ENCODE peak calls at places on chromosomes 5 and 9, in five cellular contexts. G, Y, Q, R and P are unnamed samples.

GRCh38 chr9:33161589-33162132 is 5.5 kb downstream of the B4GALT1 start:
- DNase-seq in G (no peak), Y (no peak), Q (no peak), R (no peak), P (no peak)

GRCh38 chr5:141868541-141868940 is 9.7 kb downstream of the PCDH1 start:
- DNase-seq in G (no peak), Y (no peak), Q (no peak), R (no peak), P (no peak)

GRCh38 chr9:10059044-10059443 is 553.8 kb downstream of the PTPRD start:
- DNase-seq in G (peak; percentile 32), Y (peak; percentile 28), Q (no peak), R (no peak), P (no peak)

GRCh38 chr9:115262952-115263351 is 145.0 kb upstream of the TNC start:
- DNase-seq in G (no peak), Y (peak; percentile 6), Q (no peak), R (no peak), P (no peak)

GRCh38 chr5:93164690-93165089 is 416.3 kb downstream of the NR2F1-AS1 start:
- DNase-seq in G (peak; percentile 93), Y (peak; percentile 75), Q (no peak), R (no peak), P (no peak)

GRCh38 chr5:176985516-176985915 is 21.1 kb downstream of the UIMC1 start:
- DNase-seq in G (no peak), Y (no peak), Q (no peak), R (no peak), P (no peak)

GRCh38 chr9:112012026-112012902 is 115.7 kb downstream of the UGCG start:
- DNase-seq in G (peak; percentile 92), Y (peak; percentile 95), Q (peak; percentile 47), R (no peak), P (no peak)

GRCh38 chr9:113516840-113517577 is 53.5 kb downstream of the RGS3 start:
- DNase-seq in G (no peak), Y (peak; percentile 39), Q (peak; percentile 85), R (no peak), P (no peak)

GRCh38 chr5:137084016-137084415 is 415.1 kb downstream of the SPOCK1 start:
- DNase-seq in G (no peak), Y (no peak), Q (no peak), R (no peak), P (no peak)

GRCh38 chr5:119828536-119828935 is 199.2 kb downstream of the FAM170A start:
- DNase-seq in G (no peak), Y (no peak), Q (no peak), R (no peak), P (no peak)

GRCh38 chr5:136427421-136427820 is 62.1 kb upstream of the TRPC7 start:
- DNase-seq in G (no peak), Y (no peak), Q (no peak), R (no peak), P (no peak)

GRCh38 chr9:21836437-21837161 is 34.2 kb downstream of the MTAP start:
- DNase-seq in G (peak; percentile 97), Y (peak; percentile 100), Q (no peak), R (no peak), P (no peak)

GRCh38 chr5:74212336-74212735 is 428.2 kb downstream of the ENC1 start:
- DNase-seq in G (peak; percentile 53), Y (peak; percentile 30), Q (no peak), R (peak; percentile 67), P (peak; percentile 41)
- TF ChIP-seq CTCF in G (peak; percentile 56), Y (peak; percentile 53), Q (peak; percentile 34), R (peak; percentile 20), P (peak; percentile 41)

DNA sequence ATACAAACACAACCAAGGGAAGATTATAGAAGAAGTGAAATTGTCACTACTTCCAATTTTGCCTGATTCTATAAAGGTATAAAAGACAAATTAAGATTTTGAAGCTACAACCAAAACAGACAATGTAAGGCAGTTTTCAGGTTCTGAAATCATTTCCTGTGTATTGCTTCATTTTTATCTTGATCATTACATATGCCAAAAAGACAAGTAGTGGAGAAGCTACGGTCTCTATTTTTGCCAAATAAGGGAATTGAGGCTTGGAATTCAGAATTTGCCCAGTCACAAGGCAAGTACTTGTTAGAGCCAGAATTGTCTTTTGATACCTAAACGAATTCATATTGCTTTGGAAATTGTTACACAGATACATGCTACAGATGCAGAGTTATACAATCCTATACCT is 20.6 kb downstream of the EDIL3 start:
- DNase-seq in G (peak; percentile 82), Y (no peak), Q (no peak), R (no peak), P (no peak)
- TF ChIP-seq CTCF in G (no peak), Y (no peak), Q (no peak), R (no peak), P (no peak)

GRCh38 chr9:97919217-97919813 is 3.0 kb downstream of the TRMO start:
- DNase-seq in G (peak; percentile 4), Y (no peak), Q (no peak), R (no peak), P (no peak)
- TF ChIP-seq CTCF in G (no peak), Y (no peak), Q (no peak), R (no peak), P (no peak)

DNA sequence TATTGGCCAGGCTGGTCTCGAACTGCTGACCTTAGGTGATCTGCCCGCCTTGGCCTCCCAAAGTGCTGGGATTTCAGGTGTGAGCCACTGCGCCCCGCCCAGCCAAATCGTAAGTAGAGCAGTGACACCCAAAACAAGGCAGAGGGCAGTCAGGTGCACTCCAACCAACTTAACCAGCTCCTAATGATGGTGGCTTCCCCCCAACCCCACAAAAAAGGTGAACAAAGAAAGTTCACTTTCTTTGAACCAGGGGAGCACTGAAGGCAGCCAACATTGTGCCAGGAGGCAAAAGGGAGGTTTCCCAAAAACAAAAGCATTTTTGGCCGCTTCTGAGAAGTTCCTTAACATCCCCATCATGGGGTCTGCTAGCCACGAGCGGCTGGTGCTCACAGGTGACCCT is 9.6 kb downstream of the GMCL2 start:
- DNase-seq in G (no peak), Y (no peak), Q (no peak), R (peak; percentile 43), P (no peak)
- TF ChIP-seq CTCF in G (no peak), Y (no peak), Q (no peak), R (no peak), P (no peak)

GRCh38 chr9:137294091-137294683 is 7.9 kb downstream of the NRARP start:
- DNase-seq in G (peak; percentile 70), Y (peak; percentile 56), Q (peak; percentile 71), R (peak; percentile 52), P (peak; percentile 29)

GRCh38 chr9:137293482-137294090 is 8.5 kb downstream of the NRARP start:
- DNase-seq in G (no peak), Y (no peak), Q (no peak), R (no peak), P (no peak)

GRCh38 chr9:137295313-137296213 is 6.5 kb downstream of the NRARP start:
- DNase-seq in G (peak; percentile 26), Y (no peak), Q (peak; percentile 96), R (peak; percentile 71), P (peak; percentile 84)

GRCh38 chr9:137296214-137297059 is 5.6 kb downstream of the NRARP start:
- DNase-seq in G (peak; percentile 91), Y (peak; percentile 50), Q (no peak), R (peak; percentile 40), P (peak; percentile 47)

GRCh38 chr9:137294684-137295312 is 7.3 kb downstream of the NRARP start:
- DNase-seq in G (peak; percentile 58), Y (peak; percentile 27), Q (peak; percentile 75), R (peak; percentile 63), P (peak; percentile 36)
- TF ChIP-seq CTCF in G (peak; percentile 38), Y (peak; percentile 36), Q (peak; percentile 48), R (no peak), P (no peak)

GRCh38 chr9:12329623-12329985 is 363.6 kb upstream of the TYRP1 start:
- DNase-seq in G (no peak), Y (no peak), Q (no peak), R (no peak), P (no peak)
- TF ChIP-seq CTCF in G (no peak), Y (no peak), Q (no peak), R (no peak), P (peak; percentile 3)

GRCh38 chr9:105244996-105245719 is 707 bp downstream of the SLC44A1 start:
- DNase-seq in G (peak; percentile 61), Y (no peak), Q (peak; percentile 53), R (peak; percentile 90), P (peak; percentile 36)
- TF ChIP-seq CTCF in G (no peak), Y (no peak), Q (peak; percentile 32), R (peak; percentile 13), P (no peak)